ENCODE peak calls at places on chromosome 18, in eight cellular contexts. One of them, this sample, is unnamed.

GRCh38 chr18:48766487-48766886 is 184.3 kb downstream of the SMAD7 start:
- DNase-seq in HepG2: no peak
- DNase-seq in lower leg skin: no peak
- DNase-seq in progenitor cell of endocrine pancreas: no peak
- DNase-seq in epithelial cell of esophagus: peak; percentile 18
- DNase-seq in pancreas: no peak
- DNase-seq in endothelial cell: no peak
- DNase-seq in body of pancreas: no peak
- DNase-seq in this sample: no peak

GRCh38 chr18:28766027-28766426 is 589.1 kb upstream of the CDH2 start:
- DNase-seq in HepG2: no peak
- DNase-seq in lower leg skin: no peak
- DNase-seq in progenitor cell of endocrine pancreas: no peak
- DNase-seq in epithelial cell of esophagus: no peak
- DNase-seq in pancreas: no peak
- DNase-seq in endothelial cell: no peak
- DNase-seq in body of pancreas: no peak
- DNase-seq in this sample: no peak

GRCh38 chr18:58004317-58004716 is 39.7 kb upstream of the NEDD4L start:
- DNase-seq in HepG2: peak; percentile 61
- DNase-seq in lower leg skin: no peak
- DNase-seq in progenitor cell of endocrine pancreas: no peak
- DNase-seq in epithelial cell of esophagus: peak; percentile 73
- DNase-seq in pancreas: no peak
- DNase-seq in endothelial cell: no peak
- DNase-seq in body of pancreas: no peak
- DNase-seq in this sample: no peak

GRCh38 chr18:45642802-45643201 is 27.5 kb downstream of the SLC14A2 start:
- DNase-seq in HepG2: no peak
- DNase-seq in lower leg skin: no peak
- DNase-seq in progenitor cell of endocrine pancreas: no peak
- DNase-seq in epithelial cell of esophagus: no peak
- DNase-seq in pancreas: no peak
- DNase-seq in endothelial cell: no peak
- DNase-seq in body of pancreas: no peak
- DNase-seq in this sample: no peak

GRCh38 chr18:36396190-36396589 is 98.7 kb downstream of the FHOD3 start:
- DNase-seq in HepG2: no peak
- DNase-seq in lower leg skin: no peak
- DNase-seq in progenitor cell of endocrine pancreas: no peak
- DNase-seq in epithelial cell of esophagus: peak; percentile 31
- DNase-seq in pancreas: no peak
- DNase-seq in endothelial cell: no peak
- DNase-seq in body of pancreas: no peak
- DNase-seq in this sample: no peak

GRCh38 chr18:79513381-79514081 is 117.8 kb downstream of the NFATC1 start:
- DNase-seq in HepG2: no peak
- DNase-seq in lower leg skin: peak; percentile 80
- DNase-seq in progenitor cell of endocrine pancreas: no peak
- DNase-seq in epithelial cell of esophagus: no peak
- DNase-seq in pancreas: no peak
- DNase-seq in endothelial cell: peak; percentile 2
- DNase-seq in body of pancreas: peak; percentile 8
- DNase-seq in this sample: no peak

GRCh38 chr18:75223687-75224347 is 13.2 kb downstream of the TSHZ1 start:
- DNase-seq in HepG2: peak; percentile 10
- DNase-seq in lower leg skin: no peak
- DNase-seq in progenitor cell of endocrine pancreas: no peak
- DNase-seq in epithelial cell of esophagus: no peak
- DNase-seq in pancreas: no peak
- DNase-seq in endothelial cell: no peak
- DNase-seq in body of pancreas: no peak
- DNase-seq in this sample: no peak

GRCh38 chr18:63253428-63254372 is 65.9 kb downstream of the BCL2 start:
- DNase-seq in HepG2: no peak
- DNase-seq in lower leg skin: no peak
- DNase-seq in progenitor cell of endocrine pancreas: no peak
- DNase-seq in epithelial cell of esophagus: peak; percentile 52
- DNase-seq in pancreas: no peak
- DNase-seq in endothelial cell: no peak
- DNase-seq in body of pancreas: no peak
- DNase-seq in this sample: no peak

GRCh38 chr18:79515331-79515730 is 119.6 kb downstream of the NFATC1 start:
- DNase-seq in HepG2: no peak
- DNase-seq in lower leg skin: peak; percentile 61
- DNase-seq in progenitor cell of endocrine pancreas: no peak
- DNase-seq in epithelial cell of esophagus: no peak
- DNase-seq in pancreas: no peak
- DNase-seq in endothelial cell: no peak
- DNase-seq in body of pancreas: peak; percentile 8
- DNase-seq in this sample: no peak

GRCh38 chr18:72986103-72986502 is 118.3 kb upstream of the NETO1 start:
- DNase-seq in HepG2: no peak
- DNase-seq in lower leg skin: no peak
- DNase-seq in progenitor cell of endocrine pancreas: no peak
- DNase-seq in epithelial cell of esophagus: peak; percentile 74
- DNase-seq in pancreas: no peak
- DNase-seq in endothelial cell: no peak
- DNase-seq in body of pancreas: no peak
- DNase-seq in this sample: no peak

GRCh38 chr18:28823506-28824182 is 646.7 kb upstream of the CDH2 start:
- DNase-seq in HepG2: no peak
- DNase-seq in lower leg skin: peak; percentile 75
- DNase-seq in progenitor cell of endocrine pancreas: no peak
- DNase-seq in epithelial cell of esophagus: peak; percentile 65
- DNase-seq in pancreas: no peak
- DNase-seq in endothelial cell: no peak
- DNase-seq in body of pancreas: no peak
- DNase-seq in this sample: no peak

GRCh38 chr18:23627325-23627724 is 35.4 kb downstream of the ANKRD29 start:
- DNase-seq in HepG2: peak; percentile 37
- DNase-seq in lower leg skin: no peak
- DNase-seq in progenitor cell of endocrine pancreas: no peak
- DNase-seq in epithelial cell of esophagus: peak; percentile 80
- DNase-seq in pancreas: peak; percentile 27
- DNase-seq in endothelial cell: no peak
- DNase-seq in body of pancreas: no peak
- DNase-seq in this sample: no peak

GRCh38 chr18:12657048-12657848 is 659 bp downstream of the SPIRE1 start:
- DNase-seq in HepG2: no peak
- DNase-seq in lower leg skin: peak; percentile 88
- DNase-seq in progenitor cell of endocrine pancreas: peak; percentile 24
- DNase-seq in epithelial cell of esophagus: peak; percentile 57
- DNase-seq in pancreas: peak; percentile 36
- DNase-seq in endothelial cell: peak; percentile 54
- DNase-seq in body of pancreas: peak; percentile 35
- DNase-seq in this sample: peak; percentile 25

GRCh38 chr18:58213445-58213844 is 169.4 kb downstream of the NEDD4L start:
- DNase-seq in HepG2: no peak
- DNase-seq in lower leg skin: no peak
- DNase-seq in progenitor cell of endocrine pancreas: no peak
- DNase-seq in epithelial cell of esophagus: peak; percentile 89
- DNase-seq in pancreas: no peak
- DNase-seq in endothelial cell: no peak
- DNase-seq in body of pancreas: no peak
- DNase-seq in this sample: no peak

GRCh38 chr18:69397096-69397495 is 3.6 kb upstream of the DOK6 start:
- DNase-seq in HepG2: no peak
- DNase-seq in lower leg skin: no peak
- DNase-seq in progenitor cell of endocrine pancreas: no peak
- DNase-seq in epithelial cell of esophagus: peak; percentile 3
- DNase-seq in pancreas: no peak
- DNase-seq in endothelial cell: no peak
- DNase-seq in body of pancreas: no peak
- DNase-seq in this sample: no peak

GRCh38 chr18:34709631-34710429 is at the start of gene DTNA:
- DNase-seq in HepG2: no peak
- DNase-seq in lower leg skin: no peak
- DNase-seq in progenitor cell of endocrine pancreas: no peak
- DNase-seq in epithelial cell of esophagus: peak; percentile 85
- DNase-seq in pancreas: no peak
- DNase-seq in endothelial cell: no peak
- DNase-seq in body of pancreas: no peak
- DNase-seq in this sample: no peak

GRCh38 chr18:48358868-48359267 is 50.3 kb downstream of the ZBTB7C start:
- DNase-seq in HepG2: no peak
- DNase-seq in lower leg skin: peak; percentile 40
- DNase-seq in progenitor cell of endocrine pancreas: no peak
- DNase-seq in epithelial cell of esophagus: no peak
- DNase-seq in pancreas: no peak
- DNase-seq in endothelial cell: no peak
- DNase-seq in body of pancreas: no peak
- DNase-seq in this sample: no peak

GRCh38 chr18:8402237-8402636 is 207.0 kb upstream of the RAB12 start:
- DNase-seq in HepG2: no peak
- DNase-seq in lower leg skin: peak; percentile 8
- DNase-seq in progenitor cell of endocrine pancreas: no peak
- DNase-seq in epithelial cell of esophagus: no peak
- DNase-seq in pancreas: no peak
- DNase-seq in endothelial cell: no peak
- DNase-seq in body of pancreas: no peak
- DNase-seq in this sample: no peak
- TF ChIP-seq CTCF in HepG2: no peak
- TF ChIP-seq CTCF in lower leg skin: no peak
- TF ChIP-seq CTCF in progenitor cell of endocrine pancreas: no peak
- TF ChIP-seq CTCF in epithelial cell of esophagus: no peak
- TF ChIP-seq CTCF in pancreas: no peak
- TF ChIP-seq CTCF in endothelial cell: no peak
- TF ChIP-seq CTCF in body of pancreas: no peak
- TF ChIP-seq CTCF in this sample: no peak

GRCh38 chr18:74116628-74117554 is 30.7 kb downstream of the FBXO15 start:
- DNase-seq in HepG2: peak; percentile 20
- DNase-seq in lower leg skin: no peak
- DNase-seq in progenitor cell of endocrine pancreas: no peak
- DNase-seq in epithelial cell of esophagus: peak; percentile 46
- DNase-seq in pancreas: no peak
- DNase-seq in endothelial cell: peak; percentile 26
- DNase-seq in body of pancreas: peak; percentile 18
- DNase-seq in this sample: no peak
- TF ChIP-seq CTCF in HepG2: peak; percentile 56
- TF ChIP-seq CTCF in lower leg skin: no peak
- TF ChIP-seq CTCF in progenitor cell of endocrine pancreas: peak; percentile 92
- TF ChIP-seq CTCF in epithelial cell of esophagus: peak; percentile 76
- TF ChIP-seq CTCF in pancreas: peak; percentile 29
- TF ChIP-seq CTCF in endothelial cell: peak; percentile 52
- TF ChIP-seq CTCF in body of pancreas: peak; percentile 56
- TF ChIP-seq CTCF in this sample: peak; percentile 81

DNA sequence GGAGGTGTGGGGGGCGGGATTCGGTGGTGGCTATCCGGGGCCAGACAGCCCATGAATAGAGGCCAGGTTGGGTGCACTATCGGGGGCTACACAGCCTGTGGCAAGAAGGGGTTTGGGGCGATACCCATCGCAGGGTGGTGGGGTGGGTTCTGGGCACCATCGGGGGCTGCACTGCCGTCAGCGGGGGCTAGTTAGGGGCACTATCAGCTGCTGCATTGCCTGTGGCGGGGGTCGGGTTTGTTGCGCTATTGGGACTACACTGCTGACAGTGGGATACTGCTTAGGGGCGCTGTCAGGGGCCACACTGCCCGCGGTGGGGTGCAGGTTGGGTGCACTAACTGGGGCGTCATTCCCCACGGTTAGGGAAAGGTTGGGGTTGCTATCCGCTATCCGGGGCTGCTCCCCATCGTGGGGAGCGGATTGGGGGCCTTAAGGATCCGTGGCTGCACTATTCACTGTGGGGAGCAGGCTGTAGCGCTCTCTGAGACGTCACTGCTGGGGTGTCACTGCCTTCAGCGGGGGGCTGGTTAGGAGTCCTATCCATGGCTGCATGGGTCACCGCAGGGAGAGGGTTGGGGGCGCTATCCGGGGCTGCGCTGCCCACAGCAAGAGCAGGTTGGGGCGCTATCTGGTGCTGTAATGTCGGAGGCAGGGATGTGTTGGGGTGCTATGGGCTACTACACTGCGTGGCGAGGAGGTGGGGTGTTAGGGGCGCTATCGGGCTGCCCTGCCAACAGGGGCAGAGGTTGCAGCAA is 76.5 kb upstream of the SLC35G4 start:
- DNase-seq in HepG2: no peak
- DNase-seq in lower leg skin: no peak
- DNase-seq in progenitor cell of endocrine pancreas: no peak
- DNase-seq in epithelial cell of esophagus: no peak
- DNase-seq in pancreas: no peak
- DNase-seq in endothelial cell: no peak
- DNase-seq in body of pancreas: no peak
- DNase-seq in this sample: no peak
- TF ChIP-seq CTCF in HepG2: no peak
- TF ChIP-seq CTCF in lower leg skin: no peak
- TF ChIP-seq CTCF in progenitor cell of endocrine pancreas: no peak
- TF ChIP-seq CTCF in epithelial cell of esophagus: no peak
- TF ChIP-seq CTCF in pancreas: no peak
- TF ChIP-seq CTCF in endothelial cell: no peak
- TF ChIP-seq CTCF in body of pancreas: no peak
- TF ChIP-seq CTCF in this sample: no peak

GRCh38 chr18:7577706-7578105 is 10.6 kb downstream of the PTPRM start:
- DNase-seq in HepG2: peak; percentile 66
- DNase-seq in lower leg skin: no peak
- DNase-seq in progenitor cell of endocrine pancreas: no peak
- DNase-seq in epithelial cell of esophagus: no peak
- DNase-seq in pancreas: no peak
- DNase-seq in endothelial cell: no peak
- DNase-seq in body of pancreas: no peak
- DNase-seq in this sample: no peak

GRCh38 chr18:7579923-7580542 is 12.9 kb downstream of the PTPRM start:
- DNase-seq in HepG2: no peak
- DNase-seq in lower leg skin: no peak
- DNase-seq in progenitor cell of endocrine pancreas: no peak
- DNase-seq in epithelial cell of esophagus: no peak
- DNase-seq in pancreas: no peak
- DNase-seq in endothelial cell: no peak
- DNase-seq in body of pancreas: no peak
- DNase-seq in this sample: no peak

GRCh38 chr18:7575465-7576026 is 8.4 kb downstream of the PTPRM start:
- DNase-seq in HepG2: no peak
- DNase-seq in lower leg skin: no peak
- DNase-seq in progenitor cell of endocrine pancreas: no peak
- DNase-seq in epithelial cell of esophagus: peak; percentile 49
- DNase-seq in pancreas: no peak
- DNase-seq in endothelial cell: no peak
- DNase-seq in body of pancreas: no peak
- DNase-seq in this sample: no peak

GRCh38 chr18:7579176-7579922 is 12.2 kb downstream of the PTPRM start:
- DNase-seq in HepG2: no peak
- DNase-seq in lower leg skin: no peak
- DNase-seq in progenitor cell of endocrine pancreas: no peak
- DNase-seq in epithelial cell of esophagus: no peak
- DNase-seq in pancreas: no peak
- DNase-seq in endothelial cell: no peak
- DNase-seq in body of pancreas: no peak
- DNase-seq in this sample: no peak

DNA sequence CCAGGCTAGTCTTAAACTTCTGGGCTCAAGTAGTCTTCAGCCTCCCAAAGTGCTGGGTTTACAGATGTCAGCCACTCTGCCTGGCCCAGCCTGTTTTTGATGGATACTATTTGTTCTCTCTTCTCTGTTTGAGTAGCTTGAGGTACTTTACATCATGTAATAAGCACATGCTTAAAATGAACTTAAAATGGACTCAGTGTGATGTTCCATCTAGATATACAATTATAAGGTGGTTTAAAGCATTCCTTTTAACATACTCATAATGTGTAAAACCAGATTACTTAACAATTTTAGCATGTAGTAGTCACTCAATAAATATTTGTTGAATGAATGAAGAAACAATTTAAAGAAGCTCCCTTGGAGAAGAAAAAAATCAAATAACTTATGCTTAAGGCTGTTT is 9.6 kb downstream of the PTPRM start:
- DNase-seq in HepG2: no peak
- DNase-seq in lower leg skin: no peak
- DNase-seq in progenitor cell of endocrine pancreas: no peak
- DNase-seq in epithelial cell of esophagus: peak; percentile 34
- DNase-seq in pancreas: no peak
- DNase-seq in endothelial cell: no peak
- DNase-seq in body of pancreas: no peak
- DNase-seq in this sample: no peak
- TF ChIP-seq CTCF in HepG2: no peak
- TF ChIP-seq CTCF in lower leg skin: no peak
- TF ChIP-seq CTCF in progenitor cell of endocrine pancreas: no peak
- TF ChIP-seq CTCF in epithelial cell of esophagus: no peak
- TF ChIP-seq CTCF in pancreas: no peak
- TF ChIP-seq CTCF in endothelial cell: no peak
- TF ChIP-seq CTCF in body of pancreas: no peak
- TF ChIP-seq CTCF in this sample: no peak

This sample was measured in neural crest cell.